ENCODE peak calls at places on chromosomes 3 and 15, in eight cellular contexts. Q is mesenchymal stem cell, C is psoas muscle, K is GM12864, B is choroid plexus epithelial cell, A is HL-60, S is mucosa of descending colon, X is SJSA1. I is an unnamed sample.

GRCh38 chr15:69346112-69346511 is 47.4 kb downstream of the PAQR5 start:
- DNase-seq in Q (no peak), C (no peak), K (no peak), B (peak), A (no peak), S (no peak), X (peak), I (no peak)

GRCh38 chr3:123605789-123606234 is 21.0 kb upstream of the HACD2 start:
- DNase-seq in Q (peak), C (no peak), K (peak), B (no peak), A (no peak), S (no peak), X (no peak), I (no peak)

GRCh38 chr3:144636833-144637232 is 665.2 kb downstream of the DIPK2A start:
- DNase-seq in Q (peak), C (no peak), K (no peak), B (no peak), A (no peak), S (no peak), X (no peak), I (no peak)

GRCh38 chr15:29622637-29623036 is 199.6 kb downstream of the TJP1 start:
- DNase-seq in Q (no peak), C (no peak), K (no peak), B (no peak), A (no peak), S (no peak), X (no peak), I (no peak)

GRCh38 chr3:170572665-170573253 is 13.1 kb downstream of the SLC7A14 start:
- DNase-seq in Q (peak), C (no peak), K (peak), B (peak), A (no peak), S (no peak), X (no peak), I (no peak)

GRCh38 chr3:146035366-146035765 is 125.6 kb downstream of the PLOD2 start:
- DNase-seq in Q (peak), C (no peak), K (no peak), B (peak), A (no peak), S (no peak), X (no peak), I (no peak)

GRCh38 chr15:90402230-90402629 is 14.2 kb downstream of the IQGAP1 start:
- DNase-seq in Q (peak), C (peak), K (no peak), B (peak), A (peak), S (no peak), X (peak), I (no peak)

GRCh38 chr3:77338195-77338594 is 298.3 kb downstream of the ROBO2 start:
- DNase-seq in Q (no peak), C (no peak), K (no peak), B (no peak), A (no peak), S (no peak), X (no peak), I (no peak)

GRCh38 chr3:49346797-49347251 is 7.0 kb upstream of the USP4 start:
- DNase-seq in Q (peak), C (no peak), K (no peak), B (no peak), A (peak), S (no peak), X (no peak), I (no peak)

GRCh38 chr3:52509753-52510328 is 14.7 kb downstream of the STAB1 start:
- DNase-seq in Q (no peak), C (no peak), K (no peak), B (no peak), A (no peak), S (no peak), X (no peak), I (no peak)

GRCh38 chr3:158991146-158991705 is 189.4 kb downstream of the MFSD1 start:
- DNase-seq in Q (no peak), C (no peak), K (no peak), B (no peak), A (no peak), S (peak), X (no peak), I (peak)

GRCh38 chr3:46102059-46102779 is 74.9 kb upstream of the XCR1 start:
- DNase-seq in Q (no peak), C (no peak), K (no peak), B (no peak), A (no peak), S (no peak), X (no peak), I (no peak)

GRCh38 chr3:128727059-128727458 is 1.1 kb downstream of the RAB7A start:
- DNase-seq in Q (no peak), C (no peak), K (no peak), B (no peak), A (no peak), S (no peak), X (no peak), I (no peak)

GRCh38 chr15:97235285-97235985 is 725.1 kb upstream of the ARRDC4 start:
- DNase-seq in Q (peak), C (no peak), K (no peak), B (peak), A (peak), S (no peak), X (no peak), I (peak)

GRCh38 chr3:57864853-57865252 is 108.7 kb downstream of the SLMAP start:
- DNase-seq in Q (peak), C (no peak), K (no peak), B (peak), A (no peak), S (no peak), X (no peak), I (no peak)

GRCh38 chr15:96409231-96410138 is 79.0 kb downstream of the NR2F2 start:
- DNase-seq in Q (no peak), C (no peak), K (no peak), B (no peak), A (no peak), S (no peak), X (no peak), I (no peak)

GRCh38 chr15:83574345-83574744 is 79.6 kb upstream of the ADAMTSL3 start:
- DNase-seq in Q (no peak), C (no peak), K (no peak), B (no peak), A (no peak), S (no peak), X (no peak), I (no peak)

GRCh38 chr15:49225572-49226281 is 55.7 kb downstream of the GALK2 start:
- DNase-seq in Q (peak), C (no peak), K (no peak), B (peak), A (no peak), S (no peak), X (peak), I (no peak)

GRCh38 chr3:37864904-37865303 is 3.2 kb downstream of the CTDSPL start:
- DNase-seq in Q (no peak), C (no peak), K (no peak), B (no peak), A (no peak), S (no peak), X (no peak), I (peak)

GRCh38 chr15:34514251-34514760 is 69.1 kb downstream of the GOLGA8B start:
- DNase-seq in Q (peak), C (peak), K (no peak), B (no peak), A (peak), S (peak), X (peak), I (no peak)

GRCh38 chr3:18586076-18586475 is 160.9 kb upstream of the SATB1 start:
- DNase-seq in Q (peak), C (no peak), K (no peak), B (no peak), A (no peak), S (no peak), X (no peak), I (no peak)

GRCh38 chr3:30689202-30689641 is 82.8 kb downstream of the TGFBR2 start:
- DNase-seq in Q (peak), C (no peak), K (no peak), B (peak), A (no peak), S (peak), X (no peak), I (no peak)

GRCh38 chr3:127427666-127428065 is 139.8 kb upstream of the PRR20G start:
- DNase-seq in Q (no peak), C (no peak), K (no peak), B (no peak), A (no peak), S (no peak), X (peak), I (no peak)

GRCh38 chr3:32872487-32873382 is 54.9 kb downstream of the TRIM71 start:
- DNase-seq in Q (no peak), C (no peak), K (no peak), B (peak), A (no peak), S (no peak), X (no peak), I (no peak)

GRCh38 chr3:12840591-12841084 is 727 bp downstream of the RPL32 start:
- DNase-seq in Q (no peak), C (no peak), K (no peak), B (peak), A (no peak), S (no peak), X (no peak), I (no peak)

GRCh38 chr3:196287066-196287404 is 491 bp downstream of the PCYT1A start:
- DNase-seq in Q (peak), C (peak), K (no peak), B (peak), A (no peak), S (no peak), X (no peak), I (no peak)

GRCh38 chr3:115401891-115402501 is 221.3 kb upstream of the GAP43 start:
- DNase-seq in Q (peak), C (no peak), K (no peak), B (peak), A (no peak), S (no peak), X (peak), I (no peak)

GRCh38 chr3:32685604-32686185 is 707 bp downstream of the CNOT10 start:
- DNase-seq in Q (no peak), C (no peak), K (peak), B (peak), A (peak), S (no peak), X (no peak), I (no peak)

GRCh38 chr15:25798207-25798931 is 64.8 kb downstream of the ATP10A start:
- DNase-seq in Q (no peak), C (no peak), K (no peak), B (no peak), A (no peak), S (no peak), X (no peak), I (no peak)

GRCh38 chr3:23981136-23981535 is 36.0 kb downstream of the NR1D2 start:
- DNase-seq in Q (no peak), C (peak), K (no peak), B (no peak), A (no peak), S (no peak), X (no peak), I (no peak)

GRCh38 chr3:196128172-196128843 is 46.4 kb upstream of the TFRC start:
- DNase-seq in Q (no peak), C (peak), K (no peak), B (no peak), A (no peak), S (peak), X (no peak), I (no peak)

GRCh38 chr3:27943106-27943505 is 221.0 kb upstream of the EOMES start:
- DNase-seq in Q (no peak), C (no peak), K (no peak), B (peak), A (peak), S (no peak), X (no peak), I (peak)

GRCh38 chr15:47616876-47617275 is 100.4 kb upstream of the SEMA6D start:
- DNase-seq in Q (no peak), C (no peak), K (no peak), B (no peak), A (no peak), S (no peak), X (no peak), I (no peak)

GRCh38 chr3:112378989-112379692 is 46.2 kb downstream of the CD200 start:
- DNase-seq in Q (peak), C (no peak), K (no peak), B (peak), A (peak), S (no peak), X (no peak), I (no peak)

GRCh38 chr15:27694506-27695077 is 404.5 kb downstream of the OCA2 start:
- DNase-seq in Q (no peak), C (no peak), K (no peak), B (peak), A (no peak), S (no peak), X (no peak), I (no peak)

GRCh38 chr15:31024979-31025378 is 33.6 kb upstream of the MTMR10 start:
- DNase-seq in Q (peak), C (no peak), K (no peak), B (peak), A (no peak), S (no peak), X (no peak), I (no peak)

DNA sequence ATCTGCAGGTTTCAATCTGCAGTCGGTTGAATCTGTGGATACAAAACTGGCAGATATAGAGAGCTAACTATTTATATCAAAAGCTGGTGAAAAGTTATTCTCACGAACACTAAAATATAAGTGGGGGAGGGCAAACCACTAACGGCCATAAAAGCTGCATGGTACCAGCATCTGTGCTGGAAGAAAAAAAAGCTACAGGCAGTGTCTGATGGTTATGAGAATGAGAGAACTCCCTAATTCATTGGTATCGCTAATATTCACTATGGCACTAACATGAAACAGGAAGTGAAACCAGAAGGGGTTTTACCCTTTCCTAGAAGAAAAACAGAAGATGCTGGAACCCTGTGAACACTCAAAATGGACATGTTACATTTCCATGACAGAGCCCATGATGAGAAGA is 15.9 kb downstream of the CEP70 start:
- DNase-seq in Q (no peak), C (no peak), K (peak), B (no peak), A (no peak), S (no peak), X (no peak), I (peak)
- H3K4me3 ChIP-seq in Q (no peak), C (no peak), K (no peak), B (no peak), A (no peak), S (no peak), X (no peak), I (peak)

GRCh38 chr3:9246196-9246595 is 3.2 kb downstream of the SRGAP3 start:
- DNase-seq in Q (no peak), C (no peak), K (no peak), B (no peak), A (no peak), S (no peak), X (no peak), I (no peak)
- H3K4me3 ChIP-seq in Q (no peak), C (no peak), K (no peak), B (no peak), A (no peak), S (no peak), X (no peak), I (no peak)

DNA sequence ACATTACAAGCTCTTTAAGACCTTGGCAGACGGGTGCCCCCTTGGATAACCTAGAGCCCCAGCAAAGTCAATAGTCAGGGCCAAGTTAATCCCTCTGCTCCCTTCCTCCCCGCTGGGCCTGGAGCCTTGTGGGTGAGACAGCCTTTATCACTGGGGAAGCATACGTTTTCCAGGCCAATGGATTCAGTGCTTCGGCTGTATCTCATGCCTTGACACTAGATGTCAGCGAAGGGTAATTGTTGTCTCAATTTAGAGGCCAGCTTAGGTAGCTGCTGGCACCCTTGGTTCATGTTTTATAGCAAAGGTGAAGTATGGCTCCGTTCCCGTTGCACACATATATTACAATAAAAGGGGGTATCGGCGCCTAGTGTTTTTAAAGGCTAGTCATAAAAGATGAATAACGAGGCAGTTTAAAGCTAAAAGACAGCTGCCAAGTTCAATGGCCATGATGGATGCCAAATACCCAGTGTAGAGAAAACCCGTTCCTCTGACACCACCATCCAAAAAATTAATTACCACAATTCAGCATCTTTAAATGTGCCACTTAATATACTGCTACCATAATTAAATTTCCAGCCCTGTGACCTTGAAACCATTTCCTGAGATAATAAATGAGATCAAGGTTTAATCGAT is 52.3 kb upstream of the BNIP2 start:
- DNase-seq in Q (peak), C (no peak), K (no peak), B (peak), A (peak), S (no peak), X (no peak), I (peak)
- H3K4me3 ChIP-seq in Q (no peak), C (no peak), K (no peak), B (no peak), A (no peak), S (no peak), X (no peak), I (no peak)

GRCh38 chr3:188125076-188125475 is 28.9 kb upstream of the LPP start:
- DNase-seq in Q (no peak), C (no peak), K (no peak), B (no peak), A (peak), S (no peak), X (no peak), I (no peak)

GRCh38 chr3:188119846-188120245 is 34.1 kb upstream of the LPP start:
- DNase-seq in Q (no peak), C (no peak), K (no peak), B (no peak), A (no peak), S (no peak), X (no peak), I (no peak)

GRCh38 chr3:188123170-188123920 is 30.6 kb upstream of the LPP start:
- DNase-seq in Q (peak), C (no peak), K (no peak), B (peak), A (peak), S (no peak), X (no peak), I (no peak)

GRCh38 chr3:188124184-188124583 is 29.8 kb upstream of the LPP start:
- DNase-seq in Q (peak), C (no peak), K (no peak), B (peak), A (no peak), S (no peak), X (no peak), I (no peak)

DNA sequence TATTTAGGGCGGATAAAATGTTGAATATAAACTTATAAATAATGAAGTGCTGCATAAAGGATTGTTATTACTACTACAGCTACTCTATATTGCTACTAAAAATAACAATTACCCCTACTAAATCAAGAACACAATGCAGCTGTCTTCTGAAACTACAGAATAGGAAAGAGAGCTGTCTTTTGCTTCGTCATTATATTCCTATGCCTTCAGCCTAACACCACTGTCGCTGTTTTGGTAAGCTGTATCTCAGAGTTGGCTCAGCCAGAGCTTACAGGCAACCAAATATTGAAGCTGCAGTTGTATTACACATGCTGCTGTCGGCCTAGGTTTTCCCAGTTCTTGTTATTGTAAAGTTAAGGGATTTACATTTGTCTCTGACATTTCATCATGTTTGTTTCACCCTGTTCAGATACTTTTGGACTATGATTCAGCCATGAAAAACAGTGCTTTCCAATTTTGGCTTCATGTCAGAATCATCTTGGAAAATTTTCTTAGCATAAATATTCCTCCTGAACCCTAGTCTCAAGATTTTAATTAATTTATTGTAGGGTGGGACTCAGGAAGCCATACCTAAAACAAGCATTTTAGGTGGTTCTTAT is 31.3 kb upstream of the LPP start:
- DNase-seq in Q (no peak), C (no peak), K (no peak), B (no peak), A (peak), S (no peak), X (no peak), I (no peak)
- H3K4me3 ChIP-seq in Q (no peak), C (no peak), K (no peak), B (no peak), A (no peak), S (no peak), X (no peak), I (no peak)

DNA sequence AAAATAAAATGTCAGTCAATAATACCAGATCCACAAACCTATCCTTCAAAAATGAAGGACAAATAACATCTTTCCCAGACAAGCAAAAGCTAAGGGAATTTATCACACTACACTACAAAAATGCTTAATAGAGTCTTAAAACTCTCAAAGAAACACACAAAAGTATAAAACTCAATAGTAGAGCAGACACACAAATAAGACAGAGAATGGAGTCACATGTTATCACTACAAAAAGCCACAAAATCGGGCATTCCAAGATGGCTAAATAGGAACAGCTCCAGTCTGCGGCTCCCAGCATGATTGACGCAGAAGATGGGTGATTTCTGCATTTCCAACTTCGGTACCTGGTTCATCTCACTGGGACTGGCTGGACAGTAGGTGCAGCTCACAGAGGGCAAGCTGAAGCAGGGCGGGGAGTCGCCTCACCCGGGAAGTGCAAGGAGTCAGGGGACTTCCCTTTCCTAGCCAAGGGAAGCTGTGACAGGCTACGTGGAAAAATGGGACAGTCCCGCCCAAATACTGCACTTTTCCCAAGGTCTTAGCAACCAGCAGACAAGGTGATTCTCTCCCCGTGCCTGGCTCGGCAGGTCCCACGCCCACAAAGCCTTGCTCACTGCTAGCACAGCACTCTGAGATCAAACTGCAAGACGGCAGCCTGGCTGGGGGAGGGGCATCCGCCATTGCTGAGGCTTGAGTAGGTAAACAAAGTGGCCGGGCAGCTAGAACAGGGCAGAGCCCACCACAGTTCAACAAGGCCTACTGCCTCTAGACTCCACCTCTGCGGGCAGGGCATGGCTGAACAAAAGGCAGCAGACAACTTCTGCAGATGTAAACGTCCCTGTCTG is 46.3 kb downstream of the SENP7 start:
- DNase-seq in Q (peak), C (no peak), K (no peak), B (no peak), A (no peak), S (peak), X (no peak), I (no peak)
- H3K4me3 ChIP-seq in Q (no peak), C (no peak), K (no peak), B (peak), A (no peak), S (no peak), X (no peak), I (no peak)